ENCODE peak calls at places on chromosomes 1 and 21, in five cellular contexts. E is NCI-H1436 treated with DMSO at 0.1 percent for 48 hours; C is naive thymus-derived CD8-positive, alpha-beta T cell; V is cerebellar cortex; N is stimulated activated CD8-positive, alpha-beta memory T cell treated with anti-CD3 and anti-CD28 coated beads, Interleukin-15, amount 100 ng/mL, for 24 hours. F is an unnamed sample.

GRCh38 chr1:29121951-29122661 is 1.6 kb downstream of the TMEM200B start:
- DNase-seq in V (no peak), E (no peak), C (no peak), N (no peak), F (no peak)

GRCh38 chr1:225754940-225755635 is 22.5 kb upstream of the SRP9 start:
- DNase-seq in C (no peak), N (no peak), V (no peak), E (no peak), F (peak; percentile 78)

GRCh38 chr1:24277420-24278169 is 41.6 kb upstream of the GRHL3 start:
- DNase-seq in C (no peak), V (peak; percentile 29), E (no peak), N (no peak), F (no peak)

GRCh38 chr1:223747838-223748335 is 35.5 kb downstream of the CAPN2 start:
- DNase-seq in E (no peak), C (no peak), V (peak; percentile 61), N (no peak), F (no peak)

GRCh38 chr1:11178021-11179015 is 10.8 kb upstream of the ANGPTL7 start:
- DNase-seq in C (no peak), V (peak; percentile 46), N (no peak), E (no peak), F (no peak)

GRCh38 chr1:238488406-238488805 is 597.7 kb upstream of the ZP4 start:
- DNase-seq in C (no peak), N (no peak), E (no peak), V (no peak), F (no peak)

GRCh38 chr21:16794944-16795343 is 717.9 kb upstream of the CXADR start:
- DNase-seq in C (no peak), E (no peak), V (no peak), N (no peak), F (peak; percentile 92)

GRCh38 chr1:108346137-108346536 is 102.3 kb upstream of the NBPF4 start:
- DNase-seq in N (no peak), C (no peak), V (no peak), E (no peak), F (no peak)

GRCh38 chr1:204323887-204324286 is 35.8 kb downstream of the PLEKHA6 start:
- DNase-seq in C (no peak), E (no peak), N (no peak), V (no peak), F (no peak)

GRCh38 chr1:243345205-243345604 is 89.4 kb downstream of the SDCCAG8 start:
- DNase-seq in E (no peak), V (peak; percentile 85), N (no peak), C (no peak), F (no peak)

GRCh38 chr1:77829851-77830250 is 50.4 kb downstream of the MIGA1 start:
- DNase-seq in V (no peak), N (no peak), E (no peak), C (no peak), F (no peak)

GRCh38 chr1:1162597-1163537 is 10.8 kb upstream of the TTLL10 start:
- DNase-seq in E (peak; percentile 81), C (no peak), V (no peak), N (no peak), F (no peak)

GRCh38 chr1:113858418-113858817 is 13.1 kb downstream of the PTPN22 start:
- DNase-seq in N (no peak), V (no peak), E (no peak), C (no peak), F (no peak)

GRCh38 chr1:27149084-27149483 is 5.8 kb downstream of the SLC9A1 start:
- DNase-seq in C (no peak), N (no peak), E (no peak), V (no peak), F (no peak)

GRCh38 chr1:34549199-34549598 is 205.6 kb upstream of the GJB5 start:
- DNase-seq in E (no peak), V (peak; percentile 13), N (no peak), C (no peak), F (no peak)

GRCh38 chr1:93623436-93623835 is 58.2 kb downstream of the BCAR3 start:
- DNase-seq in V (no peak), E (no peak), N (no peak), C (no peak), F (no peak)

GRCh38 chr21:42724226-42724920 is 71.0 kb downstream of the PDE9A start:
- DNase-seq in V (no peak), E (no peak), C (no peak), N (no peak), F (peak; percentile 87)

GRCh38 chr1:193120604-193121166 is 1.1 kb upstream of the CDC73 start:
- DNase-seq in N (no peak), E (no peak), V (no peak), C (no peak), F (no peak)

GRCh38 chr1:212950243-212951057 is at the start of gene VASH2:
- DNase-seq in E (peak; percentile 82), V (peak; percentile 81), C (peak; percentile 22), N (peak; percentile 12), F (peak; percentile 20)

GRCh38 chr1:170284425-170284824 is 138.7 kb downstream of the NTMT2 start:
- DNase-seq in V (no peak), C (no peak), E (no peak), N (no peak), F (no peak)